ENCODE peak calls at places on chromosomes 11 and 22, in four cellular contexts. W is CD8-positive, alpha-beta T cell; K is cerebellar cortex; Y is lung microvascular endothelial cell. E is an unnamed sample.

GRCh38 chr11:105829084-105829483 is 193.0 kb downstream of the MSANTD4 start:
- DNase-seq in Y (no peak), K (no peak), W (no peak), E (no peak)

GRCh38 chr11:68974421-68975194 is 6.2 kb downstream of the MRGPRD start:
- DNase-seq in K (peak), Y (peak), W (no peak), E (no peak)

GRCh38 chr22:32044913-32045312 is 1.9 kb downstream of the SLC5A1 start:
- DNase-seq in W (no peak), K (no peak), Y (no peak), E (no peak)

GRCh38 chr22:46069518-46070214 is 80.7 kb upstream of the PPARA start:
- DNase-seq in K (no peak), Y (peak), W (peak), E (peak)

GRCh38 chr11:107859459-107860239 is 1.1 kb upstream of the SLC35F2 start:
- DNase-seq in Y (peak), K (no peak), W (no peak), E (peak)

GRCh38 chr11:74248469-74248868 is 63.0 kb downstream of the P4HA3 start:
- DNase-seq in Y (no peak), K (no peak), W (no peak), E (no peak)

GRCh38 chr11:14676068-14676467 is 32.5 kb downstream of the PDE3B start:
- DNase-seq in W (no peak), Y (no peak), K (no peak), E (no peak)

GRCh38 chr11:86615495-86615894 is 56.9 kb downstream of the ME3 start:
- DNase-seq in Y (no peak), K (no peak), W (no peak), E (no peak)

GRCh38 chr11:32224580-32224979 is 133.7 kb downstream of the RCN1 start:
- DNase-seq in W (no peak), K (no peak), Y (no peak), E (no peak)

GRCh38 chr22:43310798-43311197 is 32.4 kb downstream of the SCUBE1 start:
- DNase-seq in K (no peak), Y (no peak), W (no peak), E (no peak)

GRCh38 chr11:76030286-76030685 is 176.0 kb downstream of the WNT11 start:
- DNase-seq in K (no peak), Y (peak), W (no peak), E (no peak)

GRCh38 chr11:117458275-117459120 is 130.8 kb downstream of the CEP164 start:
- DNase-seq in K (peak), Y (no peak), W (no peak), E (no peak)

GRCh38 chr11:13440100-13440855 is 22.7 kb downstream of the BTBD10 start:
- DNase-seq in Y (peak), K (peak), W (no peak), E (no peak)

GRCh38 chr22:36206255-36206654 is 4.6 kb upstream of the APOL4 start:
- DNase-seq in Y (no peak), W (no peak), K (no peak), E (no peak)